ENCODE peak calls at places on chromosomes 4 and X, in nine cellular contexts. One of them, this sample, is unnamed.

GRCh38 chr4:145179201-145179860 is 1.1 kb downstream of the OTUD4 start:
- DNase-seq in activated CD4-positive, alpha-beta T cell treated with anti-CD3 and anti-CD28 coated beads, Interleukin-2, amount 50 U/mL, for 48 hours: peak; percentile 77
- DNase-seq in T-helper 2 cell: peak; percentile 71
- DNase-seq in amniotic stem cell: peak; percentile 7
- DNase-seq in germinal center: peak; percentile 78
- DNase-seq in stimulated activated CD4-positive, alpha-beta T cell treated with anti-CD3 and anti-CD28 coated beads, Interleukin-2, amount 100 ng/mL, for 24 hours: peak; percentile 79
- DNase-seq in heart right ventricle: peak; percentile 69
- DNase-seq in nucleus accumbens: peak; percentile 68
- DNase-seq in adrenal gland: peak; percentile 72
- DNase-seq in this sample: peak; percentile 71

GRCh38 chr4:1167244-1167949 is 5.0 kb downstream of the SPON2 start:
- DNase-seq in activated CD4-positive, alpha-beta T cell treated with anti-CD3 and anti-CD28 coated beads, Interleukin-2, amount 50 U/mL, for 48 hours: peak; percentile 90
- DNase-seq in T-helper 2 cell: peak; percentile 84
- DNase-seq in amniotic stem cell: peak; percentile 55
- DNase-seq in germinal center: peak; percentile 85
- DNase-seq in stimulated activated CD4-positive, alpha-beta T cell treated with anti-CD3 and anti-CD28 coated beads, Interleukin-2, amount 100 ng/mL, for 24 hours: peak; percentile 90
- DNase-seq in heart right ventricle: peak; percentile 76
- DNase-seq in nucleus accumbens: peak; percentile 70
- DNase-seq in adrenal gland: peak; percentile 82
- DNase-seq in this sample: peak; percentile 74

GRCh38 chrX:79524642-79525041 is 157.5 kb upstream of the ITM2A start:
- DNase-seq in activated CD4-positive, alpha-beta T cell treated with anti-CD3 and anti-CD28 coated beads, Interleukin-2, amount 50 U/mL, for 48 hours: no peak
- DNase-seq in T-helper 2 cell: no peak
- DNase-seq in amniotic stem cell: no peak
- DNase-seq in germinal center: no peak
- DNase-seq in stimulated activated CD4-positive, alpha-beta T cell treated with anti-CD3 and anti-CD28 coated beads, Interleukin-2, amount 100 ng/mL, for 24 hours: no peak
- DNase-seq in heart right ventricle: no peak
- DNase-seq in nucleus accumbens: no peak
- DNase-seq in adrenal gland: no peak
- DNase-seq in this sample: no peak

GRCh38 chr4:173240696-173241095 is 72.1 kb downstream of the GALNT7 start:
- DNase-seq in activated CD4-positive, alpha-beta T cell treated with anti-CD3 and anti-CD28 coated beads, Interleukin-2, amount 50 U/mL, for 48 hours: no peak
- DNase-seq in T-helper 2 cell: no peak
- DNase-seq in amniotic stem cell: no peak
- DNase-seq in germinal center: no peak
- DNase-seq in stimulated activated CD4-positive, alpha-beta T cell treated with anti-CD3 and anti-CD28 coated beads, Interleukin-2, amount 100 ng/mL, for 24 hours: no peak
- DNase-seq in heart right ventricle: no peak
- DNase-seq in nucleus accumbens: no peak
- DNase-seq in adrenal gland: no peak
- DNase-seq in this sample: no peak

GRCh38 chrX:45755719-45756118 is 555.0 kb upstream of the DIPK2B start:
- DNase-seq in activated CD4-positive, alpha-beta T cell treated with anti-CD3 and anti-CD28 coated beads, Interleukin-2, amount 50 U/mL, for 48 hours: no peak
- DNase-seq in T-helper 2 cell: no peak
- DNase-seq in amniotic stem cell: no peak
- DNase-seq in germinal center: no peak
- DNase-seq in stimulated activated CD4-positive, alpha-beta T cell treated with anti-CD3 and anti-CD28 coated beads, Interleukin-2, amount 100 ng/mL, for 24 hours: no peak
- DNase-seq in heart right ventricle: no peak
- DNase-seq in nucleus accumbens: no peak
- DNase-seq in adrenal gland: no peak
- DNase-seq in this sample: no peak

GRCh38 chrX:78476701-78477100 is 149.3 kb upstream of the CYSLTR1 start:
- DNase-seq in activated CD4-positive, alpha-beta T cell treated with anti-CD3 and anti-CD28 coated beads, Interleukin-2, amount 50 U/mL, for 48 hours: no peak
- DNase-seq in T-helper 2 cell: no peak
- DNase-seq in amniotic stem cell: no peak
- DNase-seq in germinal center: no peak
- DNase-seq in stimulated activated CD4-positive, alpha-beta T cell treated with anti-CD3 and anti-CD28 coated beads, Interleukin-2, amount 100 ng/mL, for 24 hours: no peak
- DNase-seq in heart right ventricle: no peak
- DNase-seq in nucleus accumbens: no peak
- DNase-seq in adrenal gland: no peak
- DNase-seq in this sample: no peak

GRCh38 chr4:107835409-107835808 is 10.7 kb downstream of the SGMS2 start:
- DNase-seq in activated CD4-positive, alpha-beta T cell treated with anti-CD3 and anti-CD28 coated beads, Interleukin-2, amount 50 U/mL, for 48 hours: no peak
- DNase-seq in T-helper 2 cell: no peak
- DNase-seq in amniotic stem cell: no peak
- DNase-seq in germinal center: no peak
- DNase-seq in stimulated activated CD4-positive, alpha-beta T cell treated with anti-CD3 and anti-CD28 coated beads, Interleukin-2, amount 100 ng/mL, for 24 hours: no peak
- DNase-seq in heart right ventricle: no peak
- DNase-seq in nucleus accumbens: no peak
- DNase-seq in adrenal gland: no peak
- DNase-seq in this sample: no peak

GRCh38 chr4:11223261-11223660 is 205.4 kb downstream of the HS3ST1 start:
- DNase-seq in activated CD4-positive, alpha-beta T cell treated with anti-CD3 and anti-CD28 coated beads, Interleukin-2, amount 50 U/mL, for 48 hours: no peak
- DNase-seq in T-helper 2 cell: no peak
- DNase-seq in amniotic stem cell: no peak
- DNase-seq in germinal center: no peak
- DNase-seq in stimulated activated CD4-positive, alpha-beta T cell treated with anti-CD3 and anti-CD28 coated beads, Interleukin-2, amount 100 ng/mL, for 24 hours: no peak
- DNase-seq in heart right ventricle: no peak
- DNase-seq in nucleus accumbens: no peak
- DNase-seq in adrenal gland: no peak
- DNase-seq in this sample: no peak

GRCh38 chr4:153438916-153439756 is 27.0 kb upstream of the TMEM131L start:
- DNase-seq in activated CD4-positive, alpha-beta T cell treated with anti-CD3 and anti-CD28 coated beads, Interleukin-2, amount 50 U/mL, for 48 hours: peak; percentile 28
- DNase-seq in T-helper 2 cell: no peak
- DNase-seq in amniotic stem cell: no peak
- DNase-seq in germinal center: peak; percentile 54
- DNase-seq in stimulated activated CD4-positive, alpha-beta T cell treated with anti-CD3 and anti-CD28 coated beads, Interleukin-2, amount 100 ng/mL, for 24 hours: peak; percentile 32
- DNase-seq in heart right ventricle: no peak
- DNase-seq in nucleus accumbens: no peak
- DNase-seq in adrenal gland: no peak
- DNase-seq in this sample: no peak

GRCh38 chr4:41879552-41879951 is 55.7 kb upstream of the TMEM33 start:
- DNase-seq in activated CD4-positive, alpha-beta T cell treated with anti-CD3 and anti-CD28 coated beads, Interleukin-2, amount 50 U/mL, for 48 hours: no peak
- DNase-seq in T-helper 2 cell: no peak
- DNase-seq in amniotic stem cell: no peak
- DNase-seq in germinal center: no peak
- DNase-seq in stimulated activated CD4-positive, alpha-beta T cell treated with anti-CD3 and anti-CD28 coated beads, Interleukin-2, amount 100 ng/mL, for 24 hours: no peak
- DNase-seq in heart right ventricle: no peak
- DNase-seq in nucleus accumbens: no peak
- DNase-seq in adrenal gland: no peak
- DNase-seq in this sample: no peak

GRCh38 chr4:113641025-113641431 is 120.5 kb downstream of the CAMK2D start:
- DNase-seq in activated CD4-positive, alpha-beta T cell treated with anti-CD3 and anti-CD28 coated beads, Interleukin-2, amount 50 U/mL, for 48 hours: no peak
- DNase-seq in T-helper 2 cell: no peak
- DNase-seq in amniotic stem cell: no peak
- DNase-seq in germinal center: peak; percentile 43
- DNase-seq in stimulated activated CD4-positive, alpha-beta T cell treated with anti-CD3 and anti-CD28 coated beads, Interleukin-2, amount 100 ng/mL, for 24 hours: no peak
- DNase-seq in heart right ventricle: no peak
- DNase-seq in nucleus accumbens: no peak
- DNase-seq in adrenal gland: no peak
- DNase-seq in this sample: no peak

GRCh38 chr4:105305019-105305836 is 158.6 kb downstream of the TET2 start:
- DNase-seq in activated CD4-positive, alpha-beta T cell treated with anti-CD3 and anti-CD28 coated beads, Interleukin-2, amount 50 U/mL, for 48 hours: no peak
- DNase-seq in T-helper 2 cell: no peak
- DNase-seq in amniotic stem cell: no peak
- DNase-seq in germinal center: no peak
- DNase-seq in stimulated activated CD4-positive, alpha-beta T cell treated with anti-CD3 and anti-CD28 coated beads, Interleukin-2, amount 100 ng/mL, for 24 hours: no peak
- DNase-seq in heart right ventricle: no peak
- DNase-seq in nucleus accumbens: no peak
- DNase-seq in adrenal gland: no peak
- DNase-seq in this sample: no peak

GRCh38 chr4:162685401-162685800 is 481.3 kb downstream of the NAF1 start:
- DNase-seq in activated CD4-positive, alpha-beta T cell treated with anti-CD3 and anti-CD28 coated beads, Interleukin-2, amount 50 U/mL, for 48 hours: no peak
- DNase-seq in T-helper 2 cell: no peak
- DNase-seq in amniotic stem cell: no peak
- DNase-seq in germinal center: no peak
- DNase-seq in stimulated activated CD4-positive, alpha-beta T cell treated with anti-CD3 and anti-CD28 coated beads, Interleukin-2, amount 100 ng/mL, for 24 hours: no peak
- DNase-seq in heart right ventricle: no peak
- DNase-seq in nucleus accumbens: no peak
- DNase-seq in adrenal gland: no peak
- DNase-seq in this sample: no peak

GRCh38 chr4:94621491-94622080 is 136.2 kb upstream of the BMPR1B start:
- DNase-seq in activated CD4-positive, alpha-beta T cell treated with anti-CD3 and anti-CD28 coated beads, Interleukin-2, amount 50 U/mL, for 48 hours: no peak
- DNase-seq in T-helper 2 cell: no peak
- DNase-seq in amniotic stem cell: peak; percentile 24
- DNase-seq in germinal center: peak; percentile 23
- DNase-seq in stimulated activated CD4-positive, alpha-beta T cell treated with anti-CD3 and anti-CD28 coated beads, Interleukin-2, amount 100 ng/mL, for 24 hours: no peak
- DNase-seq in heart right ventricle: no peak
- DNase-seq in nucleus accumbens: no peak
- DNase-seq in adrenal gland: no peak
- DNase-seq in this sample: no peak

GRCh38 chrX:53253293-53254020 is 27.9 kb downstream of the IQSEC2 start:
- DNase-seq in activated CD4-positive, alpha-beta T cell treated with anti-CD3 and anti-CD28 coated beads, Interleukin-2, amount 50 U/mL, for 48 hours: no peak
- DNase-seq in T-helper 2 cell: no peak
- DNase-seq in amniotic stem cell: no peak
- DNase-seq in germinal center: no peak
- DNase-seq in stimulated activated CD4-positive, alpha-beta T cell treated with anti-CD3 and anti-CD28 coated beads, Interleukin-2, amount 100 ng/mL, for 24 hours: no peak
- DNase-seq in heart right ventricle: no peak
- DNase-seq in nucleus accumbens: no peak
- DNase-seq in adrenal gland: no peak
- DNase-seq in this sample: no peak